ENCODE peak calls at places on chromosomes 12 and 14, in four cellular contexts. N, D, X and Q are unnamed samples.

GRCh38 chr12:19186722-19187661 is 57.5 kb downstream of the PLEKHA5 start:
- DNase-seq in X (peak; percentile 71), N (peak; percentile 77), D (peak; percentile 71), Q (peak; percentile 75)

GRCh38 chr12:94601972-94602517 is 48.3 kb downstream of the TMCC3 start:
- DNase-seq in N (no peak), X (no peak), D (no peak), Q (no peak)

GRCh38 chr14:73443758-73444157 is 14.6 kb downstream of the NUMB start:
- DNase-seq in N (no peak), D (no peak), X (no peak), Q (no peak)

GRCh38 chr12:84696281-84696680 is 216.3 kb downstream of the SLC6A15 start:
- DNase-seq in X (no peak), D (no peak), N (no peak), Q (no peak)

GRCh38 chr14:102084931-102085330 is 1.9 kb downstream of the HSP90AA1 start:
- DNase-seq in X (no peak), N (no peak), D (no peak), Q (no peak)

GRCh38 chr12:32298917-32299316 is 100.4 kb upstream of the FGD4 start:
- DNase-seq in X (no peak), D (no peak), N (no peak), Q (peak; percentile 56)

GRCh38 chr14:95862243-95862642 is 14.4 kb upstream of the TUNAR start:
- DNase-seq in D (no peak), X (peak; percentile 12), N (peak; percentile 65), Q (peak; percentile 21)

GRCh38 chr12:57146925-57147640 is at the start of gene LRP1-AS:
- DNase-seq in D (no peak), N (no peak), X (no peak), Q (no peak)

GRCh38 chr14:63666326-63666725 is 24.7 kb upstream of the WDR89 start:
- DNase-seq in N (no peak), D (no peak), X (no peak), Q (no peak)

GRCh38 chr14:50967104-50967503 is 22.8 kb upstream of the PYGL start:
- DNase-seq in X (peak; percentile 49), N (no peak), D (no peak), Q (peak; percentile 47)

GRCh38 chr14:105492966-105493871 is 2.2 kb downstream of the TEDC1 start:
- DNase-seq in N (no peak), D (no peak), X (no peak), Q (no peak)
- H3K4me2 ChIP-seq in N (no peak overlapping the region), D (no peak overlapping the region), X (no peak overlapping the region), Q (no peak overlapping the region)

GRCh38 chr12:111799758-111800157 is 33.0 kb downstream of the ALDH2 start:
- DNase-seq in D (no peak), N (no peak), X (no peak), Q (no peak)
- H3K4me2 ChIP-seq in D (no peak overlapping the region), N (no peak overlapping the region), X (no peak overlapping the region), Q (no peak overlapping the region)

DNA sequence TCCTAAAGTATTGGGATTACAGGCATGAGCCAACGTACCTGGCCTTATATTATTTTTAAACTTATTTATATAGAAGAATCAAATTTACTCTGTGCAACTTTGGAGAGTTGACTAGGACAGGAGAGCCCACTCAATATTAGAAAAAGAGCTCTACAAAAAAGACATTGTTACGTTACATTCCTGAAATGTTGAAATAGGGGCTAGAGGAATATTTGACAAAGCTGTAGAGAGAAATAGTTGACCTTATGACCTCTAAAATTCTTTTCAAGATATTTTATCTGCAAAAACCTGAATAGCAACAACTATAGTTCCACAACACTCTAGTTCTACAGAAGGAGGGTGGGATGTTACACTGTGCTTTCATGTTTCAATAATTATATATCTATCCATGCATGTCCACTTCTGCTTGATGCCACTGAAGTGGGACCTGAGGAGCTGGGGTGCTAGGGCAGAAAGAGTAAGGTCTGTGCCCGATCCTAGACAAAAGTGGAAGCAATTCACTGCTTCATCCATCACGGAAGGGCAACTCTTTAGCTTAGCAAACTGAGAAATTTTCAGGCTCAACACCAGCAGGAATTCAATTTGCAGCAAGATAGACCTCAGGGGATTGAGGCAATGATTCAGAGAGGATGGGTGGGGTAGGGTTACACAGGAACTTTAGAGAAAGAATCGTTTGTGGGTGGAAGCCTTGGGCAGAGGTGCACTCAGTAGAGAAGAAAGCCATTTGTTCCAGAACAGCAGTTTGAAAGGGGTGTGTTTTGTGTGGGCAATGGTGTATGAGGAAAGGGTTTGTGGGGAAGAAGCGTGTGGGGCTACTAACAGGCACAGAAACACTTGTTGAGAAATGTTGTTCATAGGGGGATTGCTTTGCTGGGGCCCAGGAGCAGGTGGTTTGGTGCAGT is 16.0 kb upstream of the RNASE10 start:
- DNase-seq in N (no peak), D (no peak), X (peak; percentile 28), Q (peak; percentile 47)
- H3K4me2 ChIP-seq in N (no peak overlapping the region), D (no peak overlapping the region), X (no peak overlapping the region), Q (no peak overlapping the region)

GRCh38 chr12:123989753-123990152 is 16.7 kb downstream of the ZNF664 start:
- DNase-seq in D (no peak), N (no peak), X (no peak), Q (no peak)

GRCh38 chr12:123991402-123991951 is 18.5 kb downstream of the ZNF664 start:
- DNase-seq in X (no peak), N (no peak), D (no peak), Q (peak; percentile 29)

GRCh38 chr12:123995023-123995422 is 22.0 kb downstream of the ZNF664 start:
- DNase-seq in N (no peak), X (peak; percentile 81), D (peak; percentile 24), Q (peak; percentile 85)

GRCh38 chr12:123990512-123990911 is 17.5 kb downstream of the ZNF664 start:
- DNase-seq in X (peak; percentile 46), N (no peak), D (peak; percentile 12), Q (peak; percentile 67)

GRCh38 chr12:123992118-123992825 is 19.3 kb downstream of the ZNF664 start:
- DNase-seq in X (no peak), D (no peak), N (no peak), Q (no peak)
- H3K4me2 ChIP-seq in X (no peak overlapping the region), D (no peak overlapping the region), N (no peak overlapping the region), Q (no peak overlapping the region)

DNA sequence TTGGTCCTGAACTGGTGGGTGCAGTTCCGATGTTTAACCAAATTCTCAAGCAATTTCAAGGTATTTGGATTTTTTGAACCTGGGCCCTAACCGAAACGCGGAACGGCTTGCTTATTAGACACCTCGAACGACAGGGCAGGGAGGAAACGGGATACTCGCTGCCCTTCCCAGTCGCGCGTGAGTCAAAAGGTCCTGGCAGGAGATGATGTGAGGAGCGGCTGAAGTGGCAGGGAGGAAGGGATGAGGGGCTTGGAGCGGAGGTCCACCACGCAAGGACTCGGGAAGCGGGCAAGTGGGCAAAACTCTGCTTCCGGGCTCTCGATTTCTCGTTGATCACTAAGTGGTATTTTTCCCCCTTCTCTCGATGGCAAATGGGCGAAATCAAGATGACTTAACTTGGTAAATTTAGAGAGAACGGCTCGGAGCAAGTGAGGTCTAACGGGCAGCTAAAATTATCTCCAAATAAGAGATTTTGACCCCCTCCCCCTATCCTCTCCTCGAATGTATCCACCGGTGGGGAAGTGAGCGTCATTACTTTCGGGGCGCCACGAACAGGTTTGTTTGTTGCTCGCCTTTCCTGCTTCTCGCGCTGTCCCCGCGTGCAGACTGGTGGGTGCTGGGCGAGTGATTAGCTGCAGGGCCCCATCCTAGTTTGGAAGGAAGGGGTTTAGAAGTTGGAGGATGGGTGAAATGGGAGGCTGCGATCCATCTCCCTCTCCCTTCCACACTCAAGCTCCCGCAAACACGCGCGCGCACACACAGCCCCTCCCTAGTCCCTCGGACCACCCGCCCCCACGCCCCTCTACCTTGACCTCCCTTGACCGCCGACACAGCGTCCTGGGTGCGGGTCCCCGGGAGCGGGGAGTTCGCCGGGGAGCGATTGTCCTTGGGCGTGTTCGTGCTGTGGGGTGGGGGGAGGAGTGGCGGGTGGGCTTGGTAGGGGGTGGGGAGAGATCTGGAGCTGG is 987 bp upstream of the NTF3 start:
- DNase-seq in D (peak; percentile 6), X (peak; percentile 26), N (peak; percentile 41), Q (peak; percentile 58)
- H3K4me2 ChIP-seq in D (peak overlapping the region; percentile 31), X (peak overlapping the region; percentile 89), N (peak overlapping the region; percentile 98), Q (peak overlapping the region; percentile 75)

DNA sequence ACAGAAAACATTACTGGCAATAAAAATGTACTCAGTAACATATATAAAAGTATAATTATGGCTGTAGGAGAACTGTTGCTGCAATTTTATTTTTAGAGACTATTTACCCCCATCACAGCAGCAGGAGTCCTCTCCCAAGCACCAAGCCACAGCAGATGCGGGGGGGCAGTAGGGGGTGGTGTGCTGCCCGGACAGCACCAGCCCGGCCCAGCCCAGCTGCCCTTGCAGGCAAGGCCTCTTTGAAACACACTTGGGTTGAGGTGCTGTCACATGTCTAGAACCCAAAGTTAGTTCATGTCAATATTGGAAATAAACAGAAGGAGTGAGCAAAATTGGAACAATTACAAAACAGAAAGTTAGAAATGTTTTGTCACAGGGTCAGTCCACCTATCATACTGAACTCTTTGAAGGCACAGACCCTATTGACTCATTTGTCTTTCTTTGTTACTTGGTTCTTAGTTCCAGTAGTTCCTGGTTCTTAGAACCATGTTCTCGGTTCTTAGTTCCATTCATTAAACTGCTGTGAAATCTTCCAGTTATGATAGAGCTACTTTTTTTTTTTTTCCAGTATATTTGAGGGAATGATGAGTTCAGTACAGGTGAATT is 22.7 kb downstream of the CCNK start:
- DNase-seq in D (no peak), N (no peak), X (no peak), Q (no peak)
- H3K4me2 ChIP-seq in D (no peak overlapping the region), N (peak overlapping the region; percentile 63), X (no peak overlapping the region), Q (no peak overlapping the region)

DNA sequence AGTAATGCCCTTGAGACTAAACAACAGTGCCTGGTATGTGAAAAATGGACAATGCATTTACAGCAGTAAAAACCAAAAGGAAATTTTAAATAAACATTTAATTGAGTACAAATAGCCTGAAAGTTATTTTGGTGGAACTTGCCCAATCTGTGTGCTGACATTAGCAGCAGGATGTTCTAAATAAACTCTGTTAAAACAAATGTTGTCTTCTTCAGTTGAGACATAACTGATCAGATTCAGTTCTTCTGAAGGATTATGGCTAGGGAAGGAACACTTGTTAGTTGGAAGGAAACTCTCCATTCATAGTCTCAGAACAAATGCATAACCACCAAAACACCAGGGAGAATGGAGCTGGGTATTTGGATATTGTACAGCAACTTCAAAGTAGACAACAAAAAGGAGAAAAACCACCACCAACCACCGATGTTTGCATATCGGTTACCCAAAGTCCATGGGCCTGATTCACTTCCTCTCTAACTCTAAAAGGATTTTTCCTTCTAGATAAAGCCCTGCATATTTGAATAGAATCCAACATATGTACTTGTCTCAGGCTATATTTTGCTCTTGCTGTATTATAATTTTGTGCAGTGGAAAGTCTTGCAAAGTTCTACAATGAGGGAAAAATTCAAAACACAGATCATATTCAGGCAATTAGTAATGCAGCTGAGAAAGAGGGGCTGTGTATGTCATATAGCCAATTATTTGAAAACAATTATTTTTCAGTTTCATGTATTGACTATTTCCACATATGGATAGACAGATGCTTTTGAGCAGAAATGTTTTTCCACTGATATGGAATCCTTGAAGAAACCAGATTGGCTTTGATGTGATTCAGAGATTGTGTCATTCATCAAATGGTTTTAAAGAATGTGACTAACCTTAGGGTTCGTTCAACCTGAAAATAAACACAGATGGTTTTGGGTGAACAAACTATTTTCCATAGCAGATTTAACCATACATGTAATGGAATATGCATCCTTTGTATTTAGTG is 152.2 kb upstream of the BMP4 start:
- DNase-seq in D (peak; percentile 94), X (peak; percentile 82), N (no peak), Q (peak; percentile 60)
- H3K4me2 ChIP-seq in D (peak overlapping the region; percentile 88), X (peak overlapping the region; percentile 89), N (no peak overlapping the region), Q (peak overlapping the region; percentile 34)